ENCODE peak calls at places on chromosomes 3 and 15, in five cellular contexts. One of them, this sample, is unnamed.

GRCh38 chr3:129604223-129604941 is 2.1 kb downstream of the PLXND1 start:
- DNase-seq in K562: no peak
- DNase-seq in SK-N-SH: no peak
- DNase-seq in HepG2: no peak
- DNase-seq in GM12878: no peak
- DNase-seq in this sample: no peak

GRCh38 chr15:39746176-39746575 is 36.5 kb downstream of the FSIP1 start:
- DNase-seq in K562: no peak
- DNase-seq in SK-N-SH: no peak
- DNase-seq in HepG2: no peak
- DNase-seq in GM12878: no peak
- DNase-seq in this sample: no peak

GRCh38 chr15:90886291-90886614 is 1.9 kb downstream of the FES start:
- DNase-seq in K562: no peak
- DNase-seq in SK-N-SH: no peak
- DNase-seq in HepG2: no peak
- DNase-seq in GM12878: no peak
- DNase-seq in this sample: no peak

GRCh38 chr3:171260899-171261298 is 199.3 kb downstream of the TNIK start:
- DNase-seq in K562: no peak
- DNase-seq in SK-N-SH: no peak
- DNase-seq in HepG2: no peak
- DNase-seq in GM12878: no peak
- DNase-seq in this sample: no peak

GRCh38 chr3:130354430-130354829 is 9.0 kb downstream of the COL6A5 start:
- DNase-seq in K562: peak
- DNase-seq in SK-N-SH: no peak
- DNase-seq in HepG2: no peak
- DNase-seq in GM12878: no peak
- DNase-seq in this sample: peak

GRCh38 chr3:101676219-101676764 is 640 bp downstream of the ZBTB11 start:
- DNase-seq in K562: peak
- DNase-seq in SK-N-SH: peak
- DNase-seq in HepG2: peak
- DNase-seq in GM12878: peak
- DNase-seq in this sample: peak

GRCh38 chr15:88790486-88790885 is 12.8 kb upstream of the ACAN start:
- DNase-seq in K562: no peak
- DNase-seq in SK-N-SH: no peak
- DNase-seq in HepG2: no peak
- DNase-seq in GM12878: no peak
- DNase-seq in this sample: no peak

GRCh38 chr15:38002883-38003477 is 68.5 kb downstream of the TMCO5A start:
- DNase-seq in K562: no peak
- DNase-seq in SK-N-SH: no peak
- DNase-seq in HepG2: peak
- DNase-seq in GM12878: peak
- DNase-seq in this sample: peak

GRCh38 chr3:132660745-132661067 is 577 bp downstream of the UBA5 start:
- DNase-seq in K562: no peak
- DNase-seq in SK-N-SH: peak
- DNase-seq in HepG2: no peak
- DNase-seq in GM12878: no peak
- DNase-seq in this sample: no peak

GRCh38 chr3:194346035-194346434 is 5.1 kb downstream of the CPN2 start:
- DNase-seq in K562: no peak
- DNase-seq in SK-N-SH: no peak
- DNase-seq in HepG2: no peak
- DNase-seq in GM12878: no peak
- DNase-seq in this sample: no peak

GRCh38 chr3:125310623-125311076 is 64.5 kb downstream of the ZNF148 start:
- DNase-seq in K562: no peak
- DNase-seq in SK-N-SH: no peak
- DNase-seq in HepG2: peak
- DNase-seq in GM12878: peak
- DNase-seq in this sample: peak

GRCh38 chr15:79091204-79091867 is 756 bp upstream of the RASGRF1 start:
- DNase-seq in K562: no peak
- DNase-seq in SK-N-SH: peak
- DNase-seq in HepG2: no peak
- DNase-seq in GM12878: no peak
- DNase-seq in this sample: no peak

GRCh38 chr15:91887321-91887720 is 33.8 kb downstream of the SLCO3A1 start:
- DNase-seq in K562: no peak
- DNase-seq in SK-N-SH: no peak
- DNase-seq in HepG2: no peak
- DNase-seq in GM12878: no peak
- DNase-seq in this sample: no peak

GRCh38 chr3:42020681-42021307 is 58.9 kb upstream of the ULK4 start:
- DNase-seq in K562: no peak
- DNase-seq in SK-N-SH: no peak
- DNase-seq in HepG2: no peak
- DNase-seq in GM12878: no peak
- DNase-seq in this sample: no peak

GRCh38 chr3:16369247-16369646 is 104.2 kb downstream of the OXNAD1 start:
- DNase-seq in K562: no peak
- DNase-seq in SK-N-SH: no peak
- DNase-seq in HepG2: no peak
- DNase-seq in GM12878: no peak
- DNase-seq in this sample: no peak

GRCh38 chr3:107973152-107973551 is 117.7 kb downstream of the CD47 start:
- DNase-seq in K562: no peak
- DNase-seq in SK-N-SH: no peak
- DNase-seq in HepG2: no peak
- DNase-seq in GM12878: no peak
- DNase-seq in this sample: no peak

GRCh38 chr15:40785814-40786213 is 16.0 kb downstream of the C15orf62 start:
- DNase-seq in K562: no peak
- DNase-seq in SK-N-SH: no peak
- DNase-seq in HepG2: no peak
- DNase-seq in GM12878: no peak
- DNase-seq in this sample: no peak

GRCh38 chr3:28171962-28172361 is 69.5 kb upstream of the CMC1 start:
- DNase-seq in K562: no peak
- DNase-seq in SK-N-SH: no peak
- DNase-seq in HepG2: no peak
- DNase-seq in GM12878: no peak
- DNase-seq in this sample: no peak

GRCh38 chr3:160921020-160921635 is 165.1 kb downstream of the PPM1L start:
- DNase-seq in K562: peak
- DNase-seq in SK-N-SH: peak
- DNase-seq in HepG2: peak
- DNase-seq in GM12878: no peak
- DNase-seq in this sample: no peak

GRCh38 chr15:85623648-85624047 is 171.1 kb downstream of the KLHL25 start:
- DNase-seq in K562: no peak
- DNase-seq in SK-N-SH: no peak
- DNase-seq in HepG2: no peak
- DNase-seq in GM12878: no peak
- DNase-seq in this sample: no peak

GRCh38 chr15:42890161-42890913 is 30.2 kb downstream of the TTBK2 start:
- DNase-seq in K562: no peak
- DNase-seq in SK-N-SH: no peak
- DNase-seq in HepG2: peak
- DNase-seq in GM12878: no peak
- DNase-seq in this sample: no peak

GRCh38 chr3:20043398-20043797 is 3.2 kb downstream of the KAT2B start:
- DNase-seq in K562: no peak
- DNase-seq in SK-N-SH: no peak
- DNase-seq in HepG2: no peak
- DNase-seq in GM12878: no peak
- DNase-seq in this sample: peak
- TF ChIP-seq GABPA in K562: no peak
- TF ChIP-seq GABPA in SK-N-SH: no peak
- TF ChIP-seq GABPA in HepG2: no peak
- TF ChIP-seq GABPA in GM12878: no peak
- TF ChIP-seq GABPA in this sample: no peak

DNA sequence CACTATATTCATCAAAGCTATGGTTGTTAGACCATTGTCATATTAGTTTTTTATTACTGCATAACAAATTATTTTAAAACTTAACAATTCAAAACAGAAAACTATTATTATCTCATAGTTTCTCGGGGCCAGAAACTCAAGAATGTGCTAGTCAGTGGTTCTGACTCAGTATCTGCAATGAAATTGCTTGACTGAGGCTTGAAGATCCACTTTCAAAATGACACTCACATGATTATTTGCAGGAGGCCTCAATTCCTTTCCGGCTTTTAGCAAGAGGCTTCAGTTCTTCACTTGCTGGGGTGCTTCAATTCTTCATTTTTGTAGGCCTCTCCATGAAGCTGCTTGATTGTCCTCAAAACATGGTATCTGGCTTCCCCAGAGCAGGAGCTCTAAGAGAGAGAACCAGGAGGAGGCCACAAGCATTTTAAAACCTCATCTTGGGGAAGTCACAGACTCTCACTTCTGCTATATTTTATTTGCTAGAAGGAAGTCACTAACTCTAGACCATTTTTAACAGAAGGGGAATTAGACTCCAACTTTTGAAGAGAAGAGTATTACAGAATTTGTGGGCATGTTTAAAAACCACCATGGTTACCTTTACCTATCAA is 383.7 kb downstream of the MFSD1 start:
- DNase-seq in K562: no peak
- DNase-seq in SK-N-SH: no peak
- DNase-seq in HepG2: no peak
- DNase-seq in GM12878: peak
- DNase-seq in this sample: no peak
- TF ChIP-seq REST in K562: no peak
- TF ChIP-seq REST in SK-N-SH: no peak
- TF ChIP-seq REST in HepG2: no peak
- TF ChIP-seq REST in GM12878: no peak
- TF ChIP-seq REST in this sample: no peak

DNA sequence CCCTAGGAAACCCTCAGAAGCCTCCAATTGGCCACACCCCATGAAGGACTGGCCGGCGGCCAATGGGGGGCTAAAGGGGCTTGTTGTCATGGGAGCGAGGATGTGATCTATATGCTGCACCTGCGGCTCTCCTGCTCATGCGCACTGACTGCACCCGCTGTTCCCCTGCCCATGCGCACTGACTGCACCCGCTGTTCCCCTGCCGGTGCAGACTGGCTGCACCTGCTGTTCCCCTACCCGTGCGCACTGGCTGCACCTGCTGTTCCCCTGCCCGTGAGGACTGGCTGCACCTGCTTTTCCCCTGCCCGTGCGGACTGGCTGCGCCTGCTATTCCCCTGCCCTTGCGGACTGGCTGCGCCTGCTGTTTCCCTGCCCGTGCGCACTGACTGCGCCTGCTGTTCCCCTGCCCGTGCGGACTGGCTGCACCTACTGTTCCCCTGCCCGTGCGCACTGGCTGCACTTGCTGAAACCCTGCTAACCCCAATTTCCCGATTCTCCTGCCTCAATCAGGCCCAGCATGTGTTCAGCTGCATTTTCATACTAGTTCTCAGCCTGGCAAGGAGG is 16.8 kb upstream of the MCCC1 start:
- DNase-seq in K562: peak
- DNase-seq in SK-N-SH: peak
- DNase-seq in HepG2: peak
- DNase-seq in GM12878: no peak
- DNase-seq in this sample: peak
- H3K4me3 ChIP-seq in K562: no peak
- H3K4me3 ChIP-seq in SK-N-SH: no peak
- H3K4me3 ChIP-seq in HepG2: peak
- H3K4me3 ChIP-seq in GM12878: peak
- H3K4me3 ChIP-seq in this sample: peak

DNA sequence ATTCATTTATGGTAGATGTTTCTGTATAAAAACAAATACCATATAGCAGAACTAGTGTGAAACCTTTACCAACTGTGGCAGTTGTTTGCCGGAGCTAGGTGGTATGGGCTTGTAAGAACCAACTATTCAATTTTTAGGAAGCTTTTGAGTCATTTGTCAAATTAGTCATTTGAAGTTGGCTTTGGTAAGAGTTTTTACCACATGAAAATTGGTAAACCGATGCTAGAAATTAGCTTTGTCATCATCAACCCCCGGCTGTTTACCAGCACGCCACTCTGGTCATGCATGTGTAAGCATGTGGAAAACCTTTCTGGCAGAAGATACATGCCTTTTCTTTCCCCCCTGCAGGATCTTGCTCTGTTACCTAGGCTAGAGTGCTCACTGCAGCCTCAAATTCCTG is 63.3 kb downstream of the IL1RAP start:
- DNase-seq in K562: no peak
- DNase-seq in SK-N-SH: no peak
- DNase-seq in HepG2: no peak
- DNase-seq in GM12878: no peak
- DNase-seq in this sample: no peak
- TF ChIP-seq GABPA in K562: no peak
- TF ChIP-seq GABPA in SK-N-SH: no peak
- TF ChIP-seq GABPA in HepG2: no peak
- TF ChIP-seq GABPA in GM12878: no peak
- TF ChIP-seq GABPA in this sample: no peak

GRCh38 chr3:30875505-30875904 is 19.0 kb downstream of the GADL1 start:
- DNase-seq in K562: no peak
- DNase-seq in SK-N-SH: no peak
- DNase-seq in HepG2: no peak
- DNase-seq in GM12878: no peak
- DNase-seq in this sample: no peak
- TF ChIP-seq REST in K562: no peak
- TF ChIP-seq REST in SK-N-SH: no peak
- TF ChIP-seq REST in HepG2: no peak
- TF ChIP-seq REST in GM12878: no peak
- TF ChIP-seq REST in this sample: no peak

GRCh38 chr3:111733856-111734255 is 125.2 kb upstream of the PHLDB2 start:
- DNase-seq in K562: no peak
- DNase-seq in SK-N-SH: no peak
- DNase-seq in HepG2: no peak
- DNase-seq in GM12878: no peak
- DNase-seq in this sample: no peak
- H3K4me3 ChIP-seq in K562: no peak
- H3K4me3 ChIP-seq in SK-N-SH: no peak
- H3K4me3 ChIP-seq in HepG2: peak
- H3K4me3 ChIP-seq in GM12878: no peak
- H3K4me3 ChIP-seq in this sample: no peak

DNA sequence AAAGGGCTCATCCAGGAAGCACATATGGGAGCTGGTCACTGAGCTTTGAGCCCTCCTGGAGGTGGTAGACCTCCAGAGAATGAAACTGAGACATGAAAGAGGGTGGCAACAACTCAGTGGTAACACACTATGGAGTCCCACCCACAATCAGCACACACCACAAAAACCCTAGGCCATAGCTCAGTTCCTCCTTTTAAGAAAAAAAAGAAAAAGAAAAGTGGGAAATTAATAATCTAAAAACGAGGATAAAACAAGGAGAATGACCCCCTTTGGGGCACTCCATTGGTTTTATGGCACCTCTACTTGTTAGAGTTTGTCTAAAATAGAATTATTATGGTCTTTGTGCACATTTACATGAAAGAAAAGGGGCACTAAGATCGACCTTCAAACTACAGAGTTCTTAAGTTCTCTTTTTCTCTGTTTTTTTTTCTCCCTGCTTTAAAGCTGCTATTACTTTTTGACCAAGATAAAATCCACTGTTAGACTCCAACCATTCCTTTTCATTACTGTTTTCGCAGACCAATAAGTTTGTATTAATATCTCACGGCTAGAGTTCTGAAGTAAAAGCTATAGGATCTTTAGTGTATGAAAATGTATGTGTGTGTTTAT is 40.2 kb upstream of the ZBTB20 start:
- DNase-seq in K562: no peak
- DNase-seq in SK-N-SH: no peak
- DNase-seq in HepG2: no peak
- DNase-seq in GM12878: peak
- DNase-seq in this sample: no peak
- TF ChIP-seq GABPA in K562: no peak
- TF ChIP-seq GABPA in SK-N-SH: no peak
- TF ChIP-seq GABPA in HepG2: no peak
- TF ChIP-seq GABPA in GM12878: no peak
- TF ChIP-seq GABPA in this sample: no peak

GRCh38 chr15:73034213-73034612 is 18.1 kb upstream of the NEO1 start:
- DNase-seq in K562: no peak
- DNase-seq in SK-N-SH: no peak
- DNase-seq in HepG2: no peak
- DNase-seq in GM12878: no peak
- DNase-seq in this sample: no peak
- TF ChIP-seq REST in K562: no peak
- TF ChIP-seq REST in SK-N-SH: no peak
- TF ChIP-seq REST in HepG2: no peak
- TF ChIP-seq REST in GM12878: no peak
- TF ChIP-seq REST in this sample: no peak

This sample was measured in HL-60.